ENCODE peak calls at places on chromosomes 2 and 18, in eight cellular contexts. One of them, this sample, is unnamed.

GRCh38 chr2:114331934-114332333 is 110.5 kb upstream of the DPP10 start:
- DNase-seq in right lobe of liver: no peak
- DNase-seq in uterus: no peak
- DNase-seq in heart left ventricle: no peak
- DNase-seq in endothelial cell of umbilical vein: no peak
- DNase-seq in ovary: no peak
- DNase-seq in stomach: no peak
- DNase-seq in K562: no peak
- DNase-seq in this sample: no peak

GRCh38 chr18:48872234-48873145 is 78.3 kb downstream of the SMAD7 start:
- DNase-seq in ovary: no peak
- DNase-seq in stomach: no peak
- DNase-seq in heart left ventricle: no peak
- DNase-seq in uterus: no peak
- DNase-seq in endothelial cell of umbilical vein: no peak
- DNase-seq in K562: no peak
- DNase-seq in right lobe of liver: no peak
- DNase-seq in this sample: no peak

GRCh38 chr2:37737507-37737906 is 66.1 kb upstream of the CDC42EP3 start:
- DNase-seq in stomach: no peak
- DNase-seq in K562: no peak
- DNase-seq in heart left ventricle: no peak
- DNase-seq in ovary: no peak
- DNase-seq in uterus: no peak
- DNase-seq in endothelial cell of umbilical vein: peak; percentile 12
- DNase-seq in right lobe of liver: no peak
- DNase-seq in this sample: no peak

GRCh38 chr18:69617888-69618287 is 217.2 kb downstream of the DOK6 start:
- DNase-seq in stomach: no peak
- DNase-seq in K562: no peak
- DNase-seq in ovary: no peak
- DNase-seq in uterus: no peak
- DNase-seq in heart left ventricle: no peak
- DNase-seq in endothelial cell of umbilical vein: no peak
- DNase-seq in right lobe of liver: no peak
- DNase-seq in this sample: no peak

GRCh38 chr2:198731842-198732421 is 725.8 kb downstream of the SATB2 start:
- DNase-seq in endothelial cell of umbilical vein: no peak
- DNase-seq in K562: no peak
- DNase-seq in ovary: no peak
- DNase-seq in heart left ventricle: no peak
- DNase-seq in right lobe of liver: no peak
- DNase-seq in stomach: no peak
- DNase-seq in uterus: no peak
- DNase-seq in this sample: no peak

GRCh38 chr18:12652861-12653401 is 5.0 kb downstream of the SPIRE1 start:
- DNase-seq in uterus: no peak
- DNase-seq in stomach: no peak
- DNase-seq in heart left ventricle: no peak
- DNase-seq in ovary: no peak
- DNase-seq in endothelial cell of umbilical vein: peak; percentile 34
- DNase-seq in K562: peak; percentile 16
- DNase-seq in right lobe of liver: no peak
- DNase-seq in this sample: no peak

GRCh38 chr2:192123847-192124246 is 70.9 kb downstream of the TMEFF2 start:
- DNase-seq in heart left ventricle: no peak
- DNase-seq in endothelial cell of umbilical vein: no peak
- DNase-seq in stomach: no peak
- DNase-seq in ovary: no peak
- DNase-seq in right lobe of liver: no peak
- DNase-seq in K562: no peak
- DNase-seq in uterus: no peak
- DNase-seq in this sample: no peak

GRCh38 chr18:44803019-44803650 is 122.4 kb downstream of the SETBP1 start:
- DNase-seq in ovary: no peak
- DNase-seq in heart left ventricle: peak; percentile 39
- DNase-seq in stomach: peak; percentile 78
- DNase-seq in K562: no peak
- DNase-seq in right lobe of liver: no peak
- DNase-seq in uterus: peak; percentile 62
- DNase-seq in endothelial cell of umbilical vein: no peak
- DNase-seq in this sample: peak; percentile 77

GRCh38 chr18:78429127-78430108 is 550.2 kb upstream of the SALL3 start:
- DNase-seq in endothelial cell of umbilical vein: no peak
- DNase-seq in right lobe of liver: no peak
- DNase-seq in uterus: no peak
- DNase-seq in heart left ventricle: no peak
- DNase-seq in ovary: no peak
- DNase-seq in K562: no peak
- DNase-seq in stomach: no peak
- DNase-seq in this sample: no peak

GRCh38 chr2:27353762-27354596 is 2.6 kb downstream of the GTF3C2 start:
- DNase-seq in heart left ventricle: no peak
- DNase-seq in right lobe of liver: no peak
- DNase-seq in ovary: no peak
- DNase-seq in uterus: no peak
- DNase-seq in K562: peak; percentile 32
- DNase-seq in stomach: no peak
- DNase-seq in endothelial cell of umbilical vein: no peak
- DNase-seq in this sample: no peak

GRCh38 chr2:27356382-27357181 is at the start of gene GTF3C2:
- DNase-seq in uterus: peak; percentile 94
- DNase-seq in heart left ventricle: peak; percentile 95
- DNase-seq in stomach: peak; percentile 95
- DNase-seq in ovary: peak; percentile 93
- DNase-seq in K562: peak; percentile 90
- DNase-seq in endothelial cell of umbilical vein: peak; percentile 98
- DNase-seq in right lobe of liver: peak; percentile 95
- DNase-seq in this sample: peak; percentile 97

GRCh38 chr2:27354597-27354927 is 2.0 kb downstream of the GTF3C2 start:
- DNase-seq in stomach: no peak
- DNase-seq in ovary: no peak
- DNase-seq in right lobe of liver: no peak
- DNase-seq in uterus: no peak
- DNase-seq in endothelial cell of umbilical vein: no peak
- DNase-seq in heart left ventricle: no peak
- DNase-seq in K562: no peak
- DNase-seq in this sample: no peak

GRCh38 chr2:27351802-27352598 is 4.6 kb downstream of the GTF3C2 start:
- DNase-seq in right lobe of liver: no peak
- DNase-seq in stomach: no peak
- DNase-seq in ovary: no peak
- DNase-seq in endothelial cell of umbilical vein: no peak
- DNase-seq in uterus: no peak
- DNase-seq in heart left ventricle: no peak
- DNase-seq in K562: no peak
- DNase-seq in this sample: no peak

GRCh38 chr2:27356056-27356381 is 545 bp downstream of the GTF3C2 start:
- DNase-seq in ovary: no peak
- DNase-seq in right lobe of liver: peak; percentile 75
- DNase-seq in endothelial cell of umbilical vein: peak; percentile 77
- DNase-seq in stomach: peak; percentile 43
- DNase-seq in K562: peak; percentile 64
- DNase-seq in uterus: peak; percentile 31
- DNase-seq in heart left ventricle: peak; percentile 34
- DNase-seq in this sample: peak; percentile 45
- H3K4me1 ChIP-seq in ovary: peaks cover 7% of the 10 kb centered on the region
- H3K4me1 ChIP-seq in right lobe of liver: no peaks in the 10 kb centered on the region
- H3K4me1 ChIP-seq in endothelial cell of umbilical vein: peaks cover 16% of the 10 kb centered on the region
- H3K4me1 ChIP-seq in stomach: peaks cover 24% of the 10 kb centered on the region
- H3K4me1 ChIP-seq in K562: peaks cover 19% of the 10 kb centered on the region
- H3K4me1 ChIP-seq in uterus: peaks cover 7% of the 10 kb centered on the region
- H3K4me1 ChIP-seq in heart left ventricle: peaks cover 25% of the 10 kb centered on the region
- H3K4me1 ChIP-seq in this sample: peaks cover 38% of the 10 kb centered on the region

GRCh38 chr2:42834161-42834560 is 41.8 kb upstream of the HAAO start:
- DNase-seq in endothelial cell of umbilical vein: no peak
- DNase-seq in heart left ventricle: no peak
- DNase-seq in right lobe of liver: no peak
- DNase-seq in ovary: peak; percentile 16
- DNase-seq in uterus: peak; percentile 10
- DNase-seq in stomach: no peak
- DNase-seq in K562: no peak
- DNase-seq in this sample: no peak

GRCh38 chr2:42840141-42840540 is 47.8 kb upstream of the HAAO start:
- DNase-seq in ovary: peak; percentile 21
- DNase-seq in uterus: peak; percentile 11
- DNase-seq in K562: no peak
- DNase-seq in right lobe of liver: no peak
- DNase-seq in heart left ventricle: no peak
- DNase-seq in endothelial cell of umbilical vein: no peak
- DNase-seq in stomach: no peak
- DNase-seq in this sample: no peak

GRCh38 chr2:42832289-42832634 is 39.9 kb upstream of the HAAO start:
- DNase-seq in endothelial cell of umbilical vein: no peak
- DNase-seq in stomach: no peak
- DNase-seq in right lobe of liver: no peak
- DNase-seq in K562: no peak
- DNase-seq in uterus: no peak
- DNase-seq in heart left ventricle: no peak
- DNase-seq in ovary: no peak
- DNase-seq in this sample: no peak

GRCh38 chr2:42838133-42838532 is 45.8 kb upstream of the HAAO start:
- DNase-seq in right lobe of liver: no peak
- DNase-seq in ovary: peak; percentile 7
- DNase-seq in K562: no peak
- DNase-seq in uterus: no peak
- DNase-seq in endothelial cell of umbilical vein: no peak
- DNase-seq in stomach: no peak
- DNase-seq in heart left ventricle: no peak
- DNase-seq in this sample: no peak

GRCh38 chr2:42835577-42836371 is 43.4 kb upstream of the HAAO start:
- DNase-seq in endothelial cell of umbilical vein: peak; percentile 72
- DNase-seq in ovary: peak; percentile 17
- DNase-seq in heart left ventricle: peak; percentile 45
- DNase-seq in right lobe of liver: no peak
- DNase-seq in uterus: peak; percentile 75
- DNase-seq in stomach: no peak
- DNase-seq in K562: no peak
- DNase-seq in this sample: peak; percentile 31
- TF ChIP-seq POLR2A in endothelial cell of umbilical vein: no peak
- TF ChIP-seq POLR2A in ovary: no peak
- TF ChIP-seq POLR2A in heart left ventricle: no peak
- TF ChIP-seq POLR2A in right lobe of liver: no peak
- TF ChIP-seq POLR2A in uterus: peak; percentile 27
- TF ChIP-seq POLR2A in stomach: no peak
- TF ChIP-seq POLR2A in K562: no peak
- TF ChIP-seq POLR2A in this sample: no peak

DNA sequence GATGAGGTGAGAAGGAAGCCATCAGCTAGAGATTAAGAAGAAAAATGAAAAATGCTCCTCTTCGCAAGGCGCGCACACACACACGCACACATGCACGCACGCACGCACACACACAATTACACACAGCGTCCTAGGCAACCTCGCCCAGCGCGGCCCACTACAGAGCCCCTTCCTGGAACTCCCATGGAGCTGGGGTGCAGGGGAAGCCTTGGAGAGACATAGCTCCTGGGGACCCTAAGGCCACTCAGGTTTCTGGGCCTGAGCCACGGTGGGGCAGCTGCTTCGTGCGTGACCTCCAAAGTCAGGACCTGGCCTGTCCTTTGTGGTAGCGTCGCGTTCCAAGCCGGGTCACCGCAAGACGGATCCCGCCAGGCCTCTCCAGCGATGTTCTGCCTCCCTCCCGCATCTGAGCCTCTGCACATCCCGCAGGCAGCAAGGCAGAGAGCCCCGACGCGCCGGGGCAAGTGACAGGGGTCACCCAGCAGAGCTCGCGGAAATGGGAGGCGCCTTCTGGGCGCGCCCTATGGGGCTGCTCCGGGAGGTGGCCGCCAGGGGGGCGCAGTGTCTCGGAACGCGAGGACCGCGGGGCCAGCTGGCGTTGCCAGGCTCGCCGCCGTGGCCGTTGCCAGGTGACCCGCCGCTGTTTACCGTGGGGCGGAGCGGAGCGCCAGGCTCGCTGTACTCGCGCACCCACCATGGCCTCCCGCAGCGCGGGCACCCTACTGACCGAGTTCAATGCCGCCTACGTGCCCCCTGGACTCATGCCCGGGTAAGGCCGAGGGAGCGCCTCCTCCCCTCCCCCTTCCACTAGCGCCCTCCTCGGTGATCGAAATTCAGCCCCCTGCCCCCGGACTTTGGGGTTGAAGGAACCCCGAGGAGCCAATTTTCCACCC is 79.0 kb downstream of the CIB4 start:
- DNase-seq in K562: peak; percentile 49
- DNase-seq in heart left ventricle: peak; percentile 36
- DNase-seq in stomach: peak; percentile 72
- DNase-seq in endothelial cell of umbilical vein: peak; percentile 55
- DNase-seq in uterus: no peak
- DNase-seq in right lobe of liver: peak; percentile 70
- DNase-seq in ovary: peak; percentile 45
- DNase-seq in this sample: peak; percentile 77
- TF ChIP-seq CTCF in K562: peak; percentile 24
- TF ChIP-seq CTCF in heart left ventricle: no peak
- TF ChIP-seq CTCF in stomach: no peak
- TF ChIP-seq CTCF in endothelial cell of umbilical vein: peak; percentile 61
- TF ChIP-seq CTCF in uterus: no peak
- TF ChIP-seq CTCF in right lobe of liver: peak; percentile 11
- TF ChIP-seq CTCF in ovary: no peak
- TF ChIP-seq CTCF in this sample: peak; percentile 49

GRCh38 chr2:182368446-182368845 is 58.4 kb downstream of the PDE1A start:
- DNase-seq in heart left ventricle: no peak
- DNase-seq in uterus: peak; percentile 48
- DNase-seq in K562: no peak
- DNase-seq in endothelial cell of umbilical vein: no peak
- DNase-seq in right lobe of liver: no peak
- DNase-seq in stomach: no peak
- DNase-seq in ovary: no peak
- DNase-seq in this sample: no peak
- H3K4me1 ChIP-seq in heart left ventricle: no peaks in the 10 kb centered on the region
- H3K4me1 ChIP-seq in uterus: no peaks in the 10 kb centered on the region
- H3K4me1 ChIP-seq in K562: no peaks in the 10 kb centered on the region
- H3K4me1 ChIP-seq in endothelial cell of umbilical vein: peaks cover 15% of the 10 kb centered on the region
- H3K4me1 ChIP-seq in right lobe of liver: no peaks in the 10 kb centered on the region
- H3K4me1 ChIP-seq in stomach: peaks cover 6% of the 10 kb centered on the region
- H3K4me1 ChIP-seq in ovary: no peaks in the 10 kb centered on the region
- H3K4me1 ChIP-seq in this sample: no peaks in the 10 kb centered on the region

DNA sequence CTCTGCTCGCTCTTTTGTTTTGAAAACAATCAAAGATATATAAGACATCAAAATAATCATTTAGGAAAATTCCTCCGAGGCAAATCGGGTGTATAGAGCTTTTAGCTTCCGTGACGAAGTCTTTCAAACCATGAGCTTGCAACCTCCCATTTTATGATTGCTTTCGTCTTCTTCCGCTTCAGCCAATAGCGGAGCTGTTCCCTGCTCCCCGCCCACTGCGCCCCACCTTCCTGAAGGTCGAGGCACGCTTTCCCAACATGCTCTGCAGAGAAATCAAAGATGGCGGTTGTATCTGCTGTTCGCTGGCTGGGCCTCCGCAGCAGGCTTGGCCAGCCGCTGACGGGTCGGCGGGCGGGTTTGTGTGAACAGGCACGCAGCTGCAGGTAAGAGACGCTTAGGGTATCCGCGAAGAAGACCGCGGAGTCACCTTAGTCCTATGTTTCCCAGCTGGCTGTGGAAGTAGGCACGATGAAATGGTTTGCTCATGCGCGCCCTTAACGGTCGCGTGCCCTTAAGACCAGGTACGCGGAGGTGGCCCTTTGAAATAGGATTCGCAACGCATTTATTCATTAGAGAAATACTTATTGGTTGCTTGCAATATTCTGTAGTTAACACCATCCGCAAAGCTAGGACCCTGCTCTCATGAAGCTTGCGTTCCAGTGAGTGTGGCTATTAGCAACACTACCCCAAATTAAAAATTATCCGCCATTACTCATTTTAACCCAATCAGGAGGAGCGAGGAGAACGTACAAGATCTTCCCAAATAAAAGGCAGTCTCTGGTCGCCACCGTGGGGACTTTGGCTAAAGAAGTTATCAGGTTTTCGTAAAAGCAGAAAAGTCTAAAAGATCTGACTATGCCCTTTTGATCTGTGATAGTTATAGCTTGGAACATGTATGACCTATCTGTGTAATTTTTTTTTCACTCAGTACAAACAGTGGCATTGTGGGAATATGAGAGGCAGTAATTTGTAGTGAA is at the start of gene PTCD3:
- DNase-seq in uterus: peak; percentile 90
- DNase-seq in heart left ventricle: peak; percentile 96
- DNase-seq in K562: peak; percentile 91
- DNase-seq in stomach: peak; percentile 94
- DNase-seq in ovary: peak; percentile 90
- DNase-seq in endothelial cell of umbilical vein: peak; percentile 97
- DNase-seq in right lobe of liver: peak; percentile 96
- DNase-seq in this sample: peak; percentile 96
- TF ChIP-seq POLR2A in uterus: peak; percentile 45
- TF ChIP-seq POLR2A in heart left ventricle: no peak
- TF ChIP-seq POLR2A in K562: peak; percentile 98
- TF ChIP-seq POLR2A in stomach: no peak
- TF ChIP-seq POLR2A in ovary: peak; percentile 50
- TF ChIP-seq POLR2A in endothelial cell of umbilical vein: peak; percentile 91
- TF ChIP-seq POLR2A in right lobe of liver: peak; percentile 62
- TF ChIP-seq POLR2A in this sample: peak; percentile 87

This sample was measured in body of pancreas.